ENCODE peak calls at places on chromosomes 13 and 19, in five cellular contexts. E, Q, P, A and C are unnamed samples.

GRCh38 chr19:19554074-19555023 is 16.3 kb downstream of the CILP2 start:
- DNase-seq in Q (no peak), E (peak), A (peak), P (no peak), C (peak)

GRCh38 chr13:90585392-90585791 is 762.1 kb upstream of the MIR17HG start:
- DNase-seq in P (no peak), E (no peak), A (no peak), Q (no peak), C (no peak)

GRCh38 chr13:24042710-24043440 is 117.6 kb upstream of the SPATA13 start:
- DNase-seq in P (no peak), A (no peak), E (no peak), Q (no peak), C (no peak)

GRCh38 chr19:18945297-18945696 is 4.3 kb upstream of the HOMER3 start:
- DNase-seq in E (no peak), A (no peak), P (no peak), Q (no peak), C (no peak)

GRCh38 chr13:110348309-110348625 is 41.2 kb downstream of the COL4A2 start:
- DNase-seq in A (no peak), P (no peak), E (no peak), Q (no peak), C (no peak)

GRCh38 chr13:62360609-62361008 is 945.0 kb upstream of the PCDH20 start:
- DNase-seq in Q (no peak), E (no peak), P (no peak), A (no peak), C (no peak)

GRCh38 chr19:45630463-45630862 is 8.7 kb downstream of the EML2 start:
- DNase-seq in P (no peak), Q (no peak), A (no peak), E (no peak), C (no peak)

GRCh38 chr13:24165746-24166145 is 5.2 kb downstream of the SPATA13 start:
- DNase-seq in P (no peak), Q (no peak), A (no peak), E (no peak), C (no peak)

GRCh38 chr19:48136547-48136946 is 25.9 kb upstream of the PLA2G4C start:
- DNase-seq in A (no peak), Q (no peak), E (no peak), P (no peak), C (no peak)

GRCh38 chr19:571127-571974 is 1.0 kb upstream of the BSG start:
- DNase-seq in P (peak), Q (no peak), A (peak), E (peak), C (peak)

GRCh38 chr13:113033498-113033897 is 64.5 kb downstream of the MCF2L start:
- DNase-seq in P (no peak), Q (no peak), A (no peak), E (peak), C (no peak)

GRCh38 chr13:113036401-113036800 is 67.4 kb downstream of the MCF2L start:
- DNase-seq in E (peak), P (no peak), Q (no peak), A (no peak), C (no peak)

GRCh38 chr13:113034451-113035208 is 65.6 kb downstream of the MCF2L start:
- DNase-seq in A (no peak), Q (peak), P (no peak), E (peak), C (no peak)

GRCh38 chr13:113033054-113033453 is 64.0 kb downstream of the MCF2L start:
- DNase-seq in P (no peak), A (no peak), Q (no peak), E (no peak), C (no peak)

GRCh38 chr13:113035209-113035800 is 66.3 kb downstream of the MCF2L start:
- DNase-seq in A (no peak), Q (no peak), E (peak), P (no peak), C (no peak)
- H3K4me3 ChIP-seq in A (no peak), Q (no peak), E (no peak), P (no peak), C (no peak)

DNA sequence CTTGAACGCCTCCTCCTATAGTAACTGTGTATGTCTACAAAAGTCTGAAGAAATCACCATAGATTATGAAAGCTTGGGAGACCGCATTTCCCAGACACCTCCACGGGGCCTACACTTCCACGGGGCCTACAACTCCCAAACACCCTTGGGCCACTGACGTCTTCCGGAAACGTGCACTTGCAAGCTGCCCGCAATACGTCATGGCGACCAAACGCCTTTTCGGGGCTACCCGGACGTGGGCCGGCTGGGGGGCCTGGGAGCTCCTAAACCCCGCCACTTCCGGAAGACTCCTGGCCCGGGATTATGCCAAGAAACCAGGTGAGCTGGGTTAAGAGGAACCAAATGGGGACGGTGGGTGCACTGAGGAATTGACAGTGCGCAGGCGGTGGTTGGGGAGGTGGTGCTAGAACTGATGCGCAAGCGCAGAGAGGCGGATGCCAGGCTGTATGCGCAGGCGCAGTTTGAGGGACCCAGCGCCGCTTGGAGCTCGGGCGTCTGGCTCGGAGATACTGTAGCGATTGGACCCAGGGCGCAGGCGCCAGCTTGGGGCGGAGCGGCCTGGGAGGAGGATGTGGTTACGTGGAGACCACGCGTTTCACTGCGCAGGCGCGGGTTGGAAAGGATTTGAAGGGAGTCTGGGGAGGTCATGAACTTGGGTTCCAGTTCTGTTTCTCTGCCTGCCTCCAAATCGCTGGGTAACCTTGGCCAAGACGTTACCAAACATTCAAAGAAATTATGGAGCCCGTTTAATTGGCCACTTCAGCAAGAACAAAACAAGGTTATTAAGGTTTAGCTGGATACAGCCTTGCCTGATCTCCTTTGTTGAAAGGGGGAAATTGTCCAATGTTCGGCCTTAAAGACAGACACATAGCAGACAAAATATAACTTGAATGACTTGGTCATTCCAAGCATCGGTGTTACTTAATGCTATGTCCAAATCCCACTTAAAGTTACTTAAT is at the start of gene MRPL54:
- DNase-seq in E (peak), A (peak), P (peak), Q (peak), C (peak)
- H3K4me3 ChIP-seq in E (peak), A (peak), P (peak), Q (peak), C (peak)

GRCh38 chr13:74576504-74576903 is 442.3 kb upstream of the KLF12 start:
- DNase-seq in E (no peak), P (no peak), Q (no peak), A (no peak), C (no peak)
- H3K4me3 ChIP-seq in E (no peak), P (no peak), Q (no peak), A (no peak), C (no peak)

GRCh38 chr19:2625434-2625833 is 77.1 kb downstream of the GNG7 start:
- DNase-seq in A (no peak), E (peak), Q (no peak), P (no peak), C (no peak)

GRCh38 chr19:2628597-2628996 is 73.9 kb downstream of the GNG7 start:
- DNase-seq in E (no peak), A (no peak), P (no peak), Q (no peak), C (no peak)

GRCh38 chr19:2629491-2630351 is 72.8 kb downstream of the GNG7 start:
- DNase-seq in E (no peak), A (no peak), P (no peak), Q (no peak), C (peak)

GRCh38 chr19:2627855-2628254 is 74.6 kb downstream of the GNG7 start:
- DNase-seq in E (no peak), A (no peak), Q (no peak), P (no peak), C (no peak)

GRCh38 chr19:2627319-2627829 is 75.1 kb downstream of the GNG7 start:
- DNase-seq in Q (peak), E (peak), A (peak), P (peak), C (no peak)
- H3K4me3 ChIP-seq in Q (no peak), E (no peak), A (no peak), P (no peak), C (no peak)

GRCh38 chr13:27921421-27921960 is 1.7 kb downstream of the PDX1 start:
- DNase-seq in E (no peak), P (no peak), A (peak), Q (no peak), C (no peak)
- H3K4me3 ChIP-seq in E (peak), P (peak), A (no peak), Q (peak), C (no peak)

DNA sequence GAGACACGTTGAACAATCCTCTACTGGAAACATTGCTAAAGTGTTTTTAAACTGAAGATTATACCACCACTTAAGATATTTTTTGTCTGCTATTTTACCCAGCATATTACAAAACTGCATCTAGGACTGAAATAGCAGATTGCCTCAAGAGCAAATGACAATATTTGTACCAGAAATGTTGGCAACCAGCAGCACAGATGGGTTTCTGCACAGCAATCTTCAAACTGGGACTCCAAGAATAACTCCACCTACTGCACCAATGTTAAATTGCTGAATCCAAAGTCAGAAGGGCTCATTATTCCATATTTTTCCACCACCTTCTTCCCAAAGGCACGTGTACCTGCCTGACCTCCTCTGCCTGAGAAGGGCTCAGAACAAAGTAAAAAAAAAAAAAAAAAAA is 79.6 kb downstream of the FOXO1 start:
- DNase-seq in A (no peak), P (no peak), E (no peak), Q (no peak), C (no peak)
- H3K4me3 ChIP-seq in A (no peak), P (no peak), E (no peak), Q (no peak), C (no peak)